ENCODE peak calls at places on chromosomes 3 and 15, in six cellular contexts. I is IMR-90, X is H1, W is astrocyte of the spinal cord, N is right lobe of liver, F is GM23338. O is an unnamed sample.

GRCh38 chr3:159839561-159840379 is 148.9 kb upstream of the IL12A start:
- DNase-seq in W (peak), X (peak), N (no peak), F (peak), I (no peak), O (no peak)

GRCh38 chr3:100957407-100958100 is 35.7 kb downstream of the ABI3BP start:
- DNase-seq in F (no peak), X (no peak), N (no peak), I (peak), W (no peak), O (peak)

GRCh38 chr3:129162729-129163579 is 2.1 kb upstream of the ISY1 start:
- DNase-seq in X (no peak), I (no peak), F (peak), N (peak), W (no peak), O (no peak)

GRCh38 chr3:27639271-27639670 is 82.9 kb downstream of the EOMES start:
- DNase-seq in I (no peak), N (no peak), X (no peak), W (no peak), F (no peak), O (no peak)

GRCh38 chr3:159844801-159845261 is 143.8 kb upstream of the IL12A start:
- DNase-seq in W (no peak), N (no peak), F (no peak), I (no peak), X (no peak), O (no peak)

GRCh38 chr3:23553353-23553752 is 252.4 kb upstream of the UBE2E1 start:
- DNase-seq in I (no peak), N (no peak), X (no peak), W (no peak), F (no peak), O (no peak)

GRCh38 chr15:89750560-89751542 is at the start of gene MESP1:
- DNase-seq in F (peak), I (peak), N (peak), X (peak), W (peak), O (peak)

GRCh38 chr3:115986555-115987207 is 363.4 kb downstream of the GAP43 start:
- DNase-seq in N (no peak), I (peak), X (no peak), W (peak), F (peak), O (peak)

GRCh38 chr3:111739241-111739952 is 119.7 kb upstream of the PHLDB2 start:
- DNase-seq in N (peak), X (no peak), I (peak), F (no peak), W (peak), O (peak)

GRCh38 chr15:89781891-89782618 is 5.9 kb downstream of the MESP2 start:
- DNase-seq in F (no peak), W (peak), I (peak), N (peak), X (no peak), O (peak)

GRCh38 chr3:122305818-122306621 is 19.0 kb upstream of the CSTA start:
- DNase-seq in N (peak), F (peak), I (no peak), X (no peak), W (no peak), O (no peak)

GRCh38 chr3:31213869-31214486 is 318.7 kb upstream of the STT3B start:
- DNase-seq in F (no peak), X (no peak), N (no peak), W (no peak), I (no peak), O (no peak)

GRCh38 chr3:69072928-69073327 is 7.2 kb downstream of the UBA3 start:
- DNase-seq in I (no peak), F (no peak), X (no peak), W (no peak), N (no peak), O (no peak)

GRCh38 chr3:177482048-177482741 is 284.9 kb upstream of the TBL1XR1 start:
- DNase-seq in I (no peak), N (peak), F (no peak), W (peak), X (no peak), O (no peak)

GRCh38 chr15:73333001-73333400 is 35.8 kb downstream of the HCN4 start:
- DNase-seq in F (no peak), W (no peak), N (no peak), I (no peak), X (no peak), O (no peak)

GRCh38 chr3:16432714-16433113 is 80.8 kb downstream of the RFTN1 start:
- DNase-seq in W (no peak), I (no peak), X (no peak), F (no peak), N (no peak), O (no peak)
- H3K4me3 ChIP-seq in W (no peak), I (no peak), X (no peak), F (no peak), N (no peak), O (no peak)

DNA sequence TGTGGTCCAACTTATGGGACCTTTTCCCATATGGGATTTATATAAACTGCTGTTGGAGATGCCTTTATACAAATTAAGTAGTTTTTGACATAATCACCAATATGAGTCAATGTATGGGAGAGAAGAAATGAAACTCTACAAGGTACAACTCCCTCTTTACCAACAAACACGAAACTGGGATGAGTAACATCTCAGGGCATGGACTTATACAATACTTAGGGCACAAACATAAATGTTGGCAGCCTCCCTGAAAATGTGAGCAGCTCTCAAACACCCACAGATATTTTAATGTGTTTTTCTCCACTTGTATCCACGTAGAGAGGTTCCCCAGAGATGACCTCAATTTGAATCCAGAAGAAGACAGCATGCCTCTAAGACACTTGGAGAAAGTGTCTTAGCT is 161.6 kb downstream of the MAGI1 start:
- DNase-seq in I (peak), N (no peak), W (peak), F (no peak), X (no peak), O (no peak)
- TF ChIP-seq CTCF in I (no peak), N (no peak), W (no peak), F (no peak), X (no peak), O (no peak)

DNA sequence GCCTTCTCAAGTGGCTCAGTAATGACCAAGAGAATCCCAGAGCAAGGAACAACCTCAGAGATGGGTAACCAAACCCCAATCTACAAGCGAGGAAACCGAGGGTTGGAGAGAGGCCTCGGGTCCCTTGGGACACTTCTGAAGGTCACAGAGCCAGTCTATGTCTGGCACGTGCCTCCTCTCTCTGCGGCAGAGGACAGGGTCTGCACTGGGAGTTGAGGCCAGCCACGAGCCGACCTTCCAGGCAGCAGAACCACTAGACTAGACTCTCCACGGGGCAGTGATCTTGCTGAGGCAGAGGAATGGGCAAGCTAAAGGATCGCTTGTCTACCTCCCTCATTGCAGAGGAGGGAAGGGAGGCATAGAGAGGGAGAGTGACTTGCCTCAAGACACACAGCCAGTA is 100.6 kb upstream of the SMAD3 start:
- DNase-seq in I (no peak), X (no peak), F (no peak), W (no peak), N (no peak), O (no peak)
- H3K4me3 ChIP-seq in I (no peak), X (no peak), F (no peak), W (no peak), N (no peak), O (no peak)

GRCh38 chr3:162863579-162863978 is 1367.0 kb downstream of the OTOL1 start:
- DNase-seq in N (no peak), F (no peak), X (no peak), W (no peak), I (peak), O (no peak)

GRCh38 chr3:162865466-162865865 is 1368.9 kb downstream of the OTOL1 start:
- DNase-seq in N (no peak), W (peak), I (no peak), X (no peak), F (no peak), O (no peak)
- TF ChIP-seq CTCF in N (no peak), W (no peak), I (no peak), X (no peak), F (no peak), O (no peak)

DNA sequence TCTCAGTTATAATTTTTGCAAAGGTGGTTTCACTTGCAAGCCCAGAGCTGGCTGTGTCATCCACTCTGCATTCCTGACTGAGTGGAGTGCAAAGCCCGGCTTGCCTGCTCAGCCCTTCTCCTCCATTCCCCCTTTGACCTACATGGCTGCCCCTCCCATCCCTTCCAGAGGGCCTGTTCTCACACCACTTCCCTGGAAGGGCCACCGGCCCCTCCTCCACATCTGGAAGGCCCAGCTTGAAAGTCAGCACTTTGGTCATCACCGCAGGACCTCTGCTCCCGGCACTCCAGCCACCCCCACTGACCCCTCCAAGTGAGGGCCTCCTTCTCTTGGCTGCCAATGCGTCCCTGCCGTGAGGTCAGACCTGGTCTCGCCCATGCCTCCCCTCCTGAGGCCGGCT is 74.1 kb upstream of the RNF7 start:
- DNase-seq in W (no peak), N (no peak), I (peak), F (peak), X (no peak), O (peak)
- H3K4me3 ChIP-seq in W (no peak), N (no peak), I (no peak), F (no peak), X (no peak), O (no peak)

DNA sequence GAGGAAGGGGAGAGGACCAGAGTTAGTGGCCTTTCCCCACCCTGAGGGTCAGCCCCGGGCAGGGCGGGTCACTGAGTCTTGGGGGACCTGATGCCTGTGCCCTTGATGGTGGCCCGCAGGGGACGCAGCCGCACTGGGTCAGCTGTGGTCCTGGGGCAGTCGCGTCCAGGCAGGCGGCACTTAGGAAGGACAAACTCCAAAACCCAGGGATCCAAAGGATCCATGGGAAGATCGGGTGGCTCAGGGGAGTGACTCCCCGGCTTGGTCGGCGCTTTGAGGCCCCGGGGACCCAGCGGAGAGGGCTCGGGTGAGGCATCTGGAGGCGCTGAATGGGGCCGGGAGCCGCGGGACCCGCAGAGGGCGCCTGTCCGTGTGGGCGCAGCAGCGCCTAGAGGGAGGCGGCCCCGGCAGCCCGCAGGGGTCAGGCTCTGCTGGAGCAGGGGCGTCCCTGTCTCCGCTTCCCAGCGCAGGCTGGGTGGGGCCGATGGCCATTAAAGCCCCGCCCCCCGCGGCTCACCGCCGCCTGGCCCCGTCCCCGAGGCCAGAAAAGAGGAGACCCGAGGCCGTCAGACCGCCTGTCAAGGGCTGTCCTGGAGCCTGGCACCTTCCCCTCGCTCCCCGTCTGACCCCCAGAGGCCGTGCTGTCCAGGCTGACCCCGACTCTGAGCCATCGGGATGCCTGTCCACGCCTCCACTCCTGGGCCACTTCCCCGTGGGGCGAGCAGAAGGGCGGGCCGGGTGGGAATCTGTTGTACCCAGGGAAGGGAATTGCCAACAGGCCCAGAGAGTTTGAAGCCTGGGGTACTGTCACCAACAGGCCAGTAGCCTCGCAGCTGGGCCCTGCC is 17.4 kb downstream of the CIDEC start:
- DNase-seq in N (peak), W (peak), X (peak), F (peak), I (no peak), O (peak)
- TF ChIP-seq CTCF in N (peak), W (peak), X (peak), F (peak), I (peak), O (peak)

DNA sequence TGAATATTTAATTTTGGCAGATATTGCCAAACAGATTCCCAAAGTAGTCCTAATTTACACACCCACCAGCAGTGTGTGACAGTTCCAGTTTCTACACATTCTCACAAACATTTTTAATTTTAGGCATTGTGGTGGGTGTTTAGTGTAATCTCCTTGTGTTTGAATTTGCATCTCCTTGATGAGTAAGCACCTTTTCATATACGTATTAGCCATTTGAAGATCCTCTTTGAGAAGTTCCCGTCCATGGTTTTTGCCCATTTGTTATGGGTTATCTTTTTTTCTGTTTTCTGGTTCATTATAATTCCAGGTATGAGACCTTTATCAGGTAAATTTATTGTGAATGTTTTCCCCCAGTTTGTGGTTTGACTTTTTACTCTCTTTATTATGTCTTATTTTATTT is 2.3 kb upstream of the TM4SF19 start:
- DNase-seq in N (no peak), X (no peak), I (no peak), W (no peak), F (no peak), O (no peak)
- H3K4me3 ChIP-seq in N (no peak), X (no peak), I (no peak), W (no peak), F (no peak), O (no peak)

GRCh38 chr3:143535994-143536784 is 312.1 kb downstream of the SLC9A9 start:
- DNase-seq in X (no peak), W (peak), N (no peak), I (no peak), F (no peak), O (peak)
- TF ChIP-seq CTCF in X (no peak), W (no peak), N (no peak), I (no peak), F (no peak), O (no peak)

GRCh38 chr15:77180757-77181156 is 109.8 kb upstream of the TSPAN3 start:
- DNase-seq in F (no peak), N (no peak), W (no peak), I (peak), X (no peak), O (peak)

GRCh38 chr15:77178421-77178820 is 107.5 kb upstream of the TSPAN3 start:
- DNase-seq in F (no peak), I (no peak), X (no peak), W (no peak), N (no peak), O (no peak)

GRCh38 chr15:77181305-77182074 is 110.6 kb upstream of the TSPAN3 start:
- DNase-seq in F (no peak), N (no peak), W (no peak), I (no peak), X (no peak), O (no peak)

GRCh38 chr15:77179541-77179998 is 108.7 kb upstream of the TSPAN3 start:
- DNase-seq in X (no peak), N (no peak), I (no peak), F (no peak), W (no peak), O (peak)

DNA sequence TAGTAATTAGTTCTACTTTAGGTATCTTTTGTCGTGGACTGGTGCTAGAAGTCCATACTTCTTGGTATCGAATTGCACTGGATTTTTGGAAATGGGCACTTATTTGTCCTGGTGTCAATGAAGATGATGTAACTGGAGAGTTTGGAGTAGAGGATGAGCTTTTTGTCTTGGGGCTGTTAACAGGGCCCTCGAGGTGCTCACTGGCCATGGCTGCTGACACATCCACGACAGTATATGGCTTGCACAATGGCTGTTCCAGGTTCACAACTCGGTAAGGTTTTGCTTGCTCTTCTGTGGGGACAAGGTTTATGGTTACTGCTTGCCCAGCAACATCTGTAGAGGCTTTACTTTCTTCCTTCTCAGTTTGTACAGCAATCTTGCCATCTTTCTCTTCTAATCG is 109.4 kb upstream of the TSPAN3 start:
- DNase-seq in F (no peak), X (no peak), W (no peak), I (no peak), N (no peak), O (no peak)
- H3K4me3 ChIP-seq in F (no peak), X (no peak), W (no peak), I (no peak), N (no peak), O (no peak)

GRCh38 chr15:68951813-68952212 is 21.5 kb downstream of the SPESP1 start:
- DNase-seq in I (no peak), N (no peak), F (no peak), X (no peak), W (no peak), O (no peak)
- TF ChIP-seq CTCF in I (no peak), N (no peak), F (no peak), X (no peak), W (no peak), O (no peak)